ENCODE peak calls at places on chromosomes 12 and 14, in four cellular contexts. One of them, this sample, is unnamed. For H3K27me3, the result is how much of the 10 kb centered on the place peaks cover.

GRCh38 chr14:64549016-64549415 is 745 bp upstream of the PPP1R36 start:
- DNase-seq in kidney epithelial cell: no peak
- DNase-seq in heart left ventricle: no peak
- DNase-seq in A673: no peak
- DNase-seq in this sample: no peak

GRCh38 chr12:113854385-113855136 is 111.6 kb downstream of the RBM19 start:
- DNase-seq in kidney epithelial cell: no peak
- DNase-seq in A673: no peak
- DNase-seq in heart left ventricle: no peak
- DNase-seq in this sample: no peak

GRCh38 chr14:104743461-104744380 is 9.2 kb upstream of the SIVA1 start:
- DNase-seq in kidney epithelial cell: no peak
- DNase-seq in A673: no peak
- DNase-seq in heart left ventricle: peak
- DNase-seq in this sample: no peak

GRCh38 chr12:5776091-5776490 is 169.0 kb downstream of the ANO2 start:
- DNase-seq in heart left ventricle: no peak
- DNase-seq in kidney epithelial cell: no peak
- DNase-seq in A673: no peak
- DNase-seq in this sample: no peak

GRCh38 chr12:93541578-93542217 is 30.8 kb upstream of the SOCS2 start:
- DNase-seq in kidney epithelial cell: no peak
- DNase-seq in heart left ventricle: no peak
- DNase-seq in A673: no peak
- DNase-seq in this sample: no peak

GRCh38 chr12:80848858-80849257 is 88.9 kb downstream of the LIN7A start:
- DNase-seq in kidney epithelial cell: no peak
- DNase-seq in heart left ventricle: no peak
- DNase-seq in A673: no peak
- DNase-seq in this sample: no peak

GRCh38 chr14:74616507-74616906 is 4.5 kb upstream of the LTBP2 start:
- DNase-seq in kidney epithelial cell: peak
- DNase-seq in A673: peak
- DNase-seq in heart left ventricle: no peak
- DNase-seq in this sample: no peak

GRCh38 chr14:71582705-71583104 is 349.5 kb upstream of the RGS6 start:
- DNase-seq in A673: peak
- DNase-seq in kidney epithelial cell: no peak
- DNase-seq in heart left ventricle: no peak
- DNase-seq in this sample: no peak

GRCh38 chr12:6632026-6632978 is 3.5 kb downstream of the LPAR5 start:
- DNase-seq in kidney epithelial cell: no peak
- DNase-seq in heart left ventricle: no peak
- DNase-seq in A673: peak
- DNase-seq in this sample: no peak

GRCh38 chr12:112948806-112949205 is 10.5 kb downstream of the OAS3 start:
- DNase-seq in heart left ventricle: no peak
- DNase-seq in A673: no peak
- DNase-seq in kidney epithelial cell: no peak
- DNase-seq in this sample: no peak

GRCh38 chr14:68663385-68664076 is 129.3 kb downstream of the ZFP36L1 start:
- DNase-seq in heart left ventricle: no peak
- DNase-seq in kidney epithelial cell: no peak
- DNase-seq in A673: no peak
- DNase-seq in this sample: no peak

GRCh38 chr12:23139026-23139425 is 514.1 kb downstream of the ETNK1 start:
- DNase-seq in kidney epithelial cell: no peak
- DNase-seq in heart left ventricle: no peak
- DNase-seq in A673: no peak
- DNase-seq in this sample: no peak

GRCh38 chr12:42450248-42450647 is 124.3 kb downstream of the PPHLN1 start:
- DNase-seq in heart left ventricle: no peak
- DNase-seq in kidney epithelial cell: no peak
- DNase-seq in A673: no peak
- DNase-seq in this sample: no peak

GRCh38 chr14:92993302-92993701 is 70.4 kb downstream of the CHGA start:
- DNase-seq in A673: no peak
- DNase-seq in kidney epithelial cell: no peak
- DNase-seq in heart left ventricle: no peak
- DNase-seq in this sample: no peak

GRCh38 chr12:103043531-103044445 is 86.3 kb downstream of the ASCL1 start:
- DNase-seq in kidney epithelial cell: no peak
- DNase-seq in A673: no peak
- DNase-seq in heart left ventricle: no peak
- DNase-seq in this sample: no peak

GRCh38 chr12:93569656-93570551 is 2.6 kb upstream of the SOCS2 start:
- DNase-seq in A673: peak
- DNase-seq in heart left ventricle: peak
- DNase-seq in kidney epithelial cell: no peak
- DNase-seq in this sample: no peak

GRCh38 chr12:93883436-93884154 is 206.4 kb downstream of the CRADD start:
- DNase-seq in kidney epithelial cell: no peak
- DNase-seq in A673: no peak
- DNase-seq in heart left ventricle: no peak
- DNase-seq in this sample: peak

GRCh38 chr14:75879031-75879430 is 102.8 kb downstream of the TGFB3 start:
- DNase-seq in heart left ventricle: no peak
- DNase-seq in kidney epithelial cell: no peak
- DNase-seq in A673: peak
- DNase-seq in this sample: no peak

GRCh38 chr14:37251778-37252177 is 54.0 kb downstream of the MIPOL1 start:
- DNase-seq in heart left ventricle: no peak
- DNase-seq in kidney epithelial cell: no peak
- DNase-seq in A673: no peak
- DNase-seq in this sample: no peak

GRCh38 chr12:90399317-90399716 is 555.7 kb downstream of the CCER1 start:
- DNase-seq in heart left ventricle: no peak
- DNase-seq in kidney epithelial cell: no peak
- DNase-seq in A673: peak
- DNase-seq in this sample: no peak

GRCh38 chr12:46386877-46387629 is 14.5 kb upstream of the SLC38A2 start:
- DNase-seq in A673: peak
- DNase-seq in kidney epithelial cell: no peak
- DNase-seq in heart left ventricle: peak
- DNase-seq in this sample: no peak

GRCh38 chr12:116339800-116340371 is 62.4 kb upstream of the MED13L start:
- DNase-seq in kidney epithelial cell: no peak
- DNase-seq in heart left ventricle: no peak
- DNase-seq in A673: no peak
- DNase-seq in this sample: no peak

GRCh38 chr12:12722351-12723146 is 5.4 kb downstream of the CDKN1B start:
- DNase-seq in kidney epithelial cell: no peak
- DNase-seq in A673: peak
- DNase-seq in heart left ventricle: no peak
- DNase-seq in this sample: no peak

GRCh38 chr14:75851574-75851866 is 130.3 kb downstream of the TGFB3 start:
- DNase-seq in heart left ventricle: no peak
- DNase-seq in A673: no peak
- DNase-seq in kidney epithelial cell: no peak
- DNase-seq in this sample: no peak

GRCh38 chr12:6887460-6887859 is 14.4 kb upstream of the SPSB2 start:
- DNase-seq in A673: no peak
- DNase-seq in heart left ventricle: no peak
- DNase-seq in kidney epithelial cell: no peak
- DNase-seq in this sample: no peak

GRCh38 chr12:94815958-94816357 is 165.6 kb upstream of the TMCC3 start:
- DNase-seq in kidney epithelial cell: no peak
- DNase-seq in A673: no peak
- DNase-seq in heart left ventricle: no peak
- DNase-seq in this sample: no peak

GRCh38 chr14:23302290-23303225 is at the start of gene PPP1R3E:
- DNase-seq in heart left ventricle: peak
- DNase-seq in kidney epithelial cell: no peak
- DNase-seq in A673: peak
- DNase-seq in this sample: no peak

GRCh38 chr14:105366386-105367074 is 31.8 kb upstream of the TEX22 start:
- DNase-seq in heart left ventricle: peak
- DNase-seq in A673: no peak
- DNase-seq in kidney epithelial cell: no peak
- DNase-seq in this sample: no peak

GRCh38 chr14:69640931-69641330 is 29.5 kb downstream of the SUSD6 start:
- DNase-seq in A673: no peak
- DNase-seq in kidney epithelial cell: no peak
- DNase-seq in heart left ventricle: no peak
- DNase-seq in this sample: no peak

GRCh38 chr12:62210422-62210821 is 49.8 kb upstream of the USP15 start:
- DNase-seq in A673: peak
- DNase-seq in heart left ventricle: no peak
- DNase-seq in kidney epithelial cell: no peak
- DNase-seq in this sample: no peak

GRCh38 chr12:120532701-120533238 is 1.4 kb upstream of the RNF10 start:
- DNase-seq in A673: no peak
- DNase-seq in kidney epithelial cell: no peak
- DNase-seq in heart left ventricle: no peak
- DNase-seq in this sample: no peak

GRCh38 chr12:82555699-82556098 is 131.0 kb upstream of the TMTC2 start:
- DNase-seq in A673: no peak
- DNase-seq in heart left ventricle: no peak
- DNase-seq in kidney epithelial cell: peak
- DNase-seq in this sample: no peak

GRCh38 chr12:132524405-132524804 is 34.5 kb downstream of the FBRSL1 start:
- DNase-seq in A673: no peak
- DNase-seq in kidney epithelial cell: peak
- DNase-seq in heart left ventricle: no peak
- DNase-seq in this sample: no peak

GRCh38 chr14:104967414-104968152 is 10.6 kb downstream of the AHNAK2 start:
- DNase-seq in heart left ventricle: peak
- DNase-seq in kidney epithelial cell: no peak
- DNase-seq in A673: no peak
- DNase-seq in this sample: no peak

GRCh38 chr14:68794130-68794855 is 1.4 kb upstream of the ZFP36L1 start:
- DNase-seq in A673: peak
- DNase-seq in kidney epithelial cell: no peak
- DNase-seq in heart left ventricle: peak
- DNase-seq in this sample: peak

DNA sequence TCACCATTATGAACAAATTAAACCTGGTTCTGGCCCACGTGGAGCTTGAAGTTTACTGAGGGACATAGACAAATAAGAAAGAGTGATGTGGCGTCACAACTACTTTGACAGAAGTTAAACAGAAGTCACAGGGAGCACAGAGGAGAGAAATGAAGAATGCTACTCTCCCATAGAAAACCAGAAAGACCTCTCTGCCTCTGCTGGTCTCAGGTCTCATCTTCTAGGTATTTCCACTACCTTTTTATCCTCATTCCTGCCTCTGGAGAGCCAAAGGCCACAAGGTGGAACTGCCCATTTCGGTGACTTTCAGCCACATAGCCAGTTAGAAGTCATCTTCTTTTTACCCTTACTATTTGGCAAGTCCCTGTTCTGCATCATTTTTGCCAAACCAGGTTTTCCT is 170.5 kb downstream of the CAND1 start:
- DNase-seq in A673: no peak
- DNase-seq in heart left ventricle: no peak
- DNase-seq in kidney epithelial cell: no peak
- DNase-seq in this sample: no peak
- H3K27me3 ChIP-seq in A673: under half
- H3K27me3 ChIP-seq in heart left ventricle: under half
- H3K27me3 ChIP-seq in kidney epithelial cell: under half
- H3K27me3 ChIP-seq in this sample: under half

GRCh38 chr12:60967128-60967527 is 1293.1 kb upstream of the USP15 start:
- DNase-seq in kidney epithelial cell: no peak
- DNase-seq in A673: no peak
- DNase-seq in heart left ventricle: no peak
- DNase-seq in this sample: no peak
- TF ChIP-seq CTCF in kidney epithelial cell: no peak
- TF ChIP-seq CTCF in A673: no peak
- TF ChIP-seq CTCF in heart left ventricle: no peak
- TF ChIP-seq CTCF in this sample: no peak

DNA sequence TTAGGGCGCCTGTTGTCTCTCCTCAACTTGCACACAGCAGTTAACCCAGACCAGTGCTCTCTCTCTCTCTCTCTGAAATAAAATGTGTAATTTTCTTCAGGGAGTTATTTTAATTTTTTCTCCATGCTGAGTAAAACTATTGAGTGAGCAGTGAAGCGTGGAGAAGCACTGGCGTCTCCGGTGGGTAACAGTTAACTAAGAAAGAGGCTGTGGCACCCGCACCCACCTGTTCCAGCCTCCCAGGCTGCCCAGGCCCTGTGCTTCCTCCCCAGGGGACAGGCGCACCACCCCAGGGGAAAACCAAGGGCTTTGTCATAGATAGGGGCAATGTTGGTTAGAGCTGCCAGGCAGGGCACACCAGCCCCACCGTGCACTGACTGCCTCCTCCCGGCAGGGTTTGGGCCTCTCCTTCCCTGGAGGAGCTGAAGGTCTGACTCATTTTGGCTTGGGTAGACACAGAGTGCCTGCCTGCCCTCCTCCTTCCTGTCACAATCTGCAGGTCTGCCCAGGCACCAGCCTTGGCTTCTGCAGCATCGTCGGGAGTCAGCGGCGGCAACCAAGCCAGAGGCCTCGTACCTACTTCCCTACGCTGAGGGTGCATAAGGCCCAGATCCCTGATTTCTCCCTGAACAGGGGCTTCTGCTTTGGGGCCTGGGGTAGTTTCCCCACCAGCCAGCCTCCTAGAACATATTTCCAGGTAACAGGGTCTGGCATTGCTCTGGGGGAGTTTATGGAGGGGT is 3.9 kb downstream of the HOXC5 start:
- DNase-seq in heart left ventricle: no peak
- DNase-seq in A673: peak
- DNase-seq in kidney epithelial cell: no peak
- DNase-seq in this sample: no peak
- H3K27me3 ChIP-seq in heart left ventricle: half or more
- H3K27me3 ChIP-seq in A673: under half
- H3K27me3 ChIP-seq in kidney epithelial cell: under half
- H3K27me3 ChIP-seq in this sample: under half

GRCh38 chr14:61252354-61253063 is 28.6 kb downstream of the TMEM30B start:
- DNase-seq in heart left ventricle: no peak
- DNase-seq in kidney epithelial cell: peak
- DNase-seq in A673: peak
- DNase-seq in this sample: peak
- TF ChIP-seq CTCF in heart left ventricle: peak
- TF ChIP-seq CTCF in kidney epithelial cell: peak
- TF ChIP-seq CTCF in A673: peak
- TF ChIP-seq CTCF in this sample: peak

This sample was measured in BJ.